ENCODE peak calls at places on chromosome 21, in five cellular contexts. D is activated T-cell treated with anti-CD3 and anti-CD28 coated beads for 1 hour; T is progenitor cell of endocrine pancreas; X is activated CD4-positive, alpha-beta T cell treated with anti-CD3 and anti-CD28 coated beads, Interleukin-2, amount 50 U/mL, for 1 hour; C is SIG-M5. O is an unnamed sample.

GRCh38 chr21:35593000-35593502 is 467.3 kb downstream of the SETD4 start:
- DNase-seq in D (no peak), T (no peak), X (no peak), C (no peak), O (no peak)

GRCh38 chr21:43978060-43978459 is 34.0 kb upstream of the TRAPPC10 start:
- DNase-seq in D (no peak), T (no peak), X (no peak), C (no peak), O (no peak)

GRCh38 chr21:25103500-25104207 is 503.6 kb downstream of the MRPL39 start:
- DNase-seq in D (no peak), T (no peak), X (no peak), C (no peak), O (no peak)

GRCh38 chr21:44931501-44932365 is 8.1 kb upstream of the SLX9 start:
- DNase-seq in D (no peak), T (no peak), X (no peak), C (no peak), O (no peak)

GRCh38 chr21:34080693-34081092 is 7.3 kb downstream of the MRPS6 start:
- DNase-seq in D (no peak), T (no peak), X (no peak), C (no peak), O (no peak)

GRCh38 chr21:17798796-17799195 is 20.4 kb downstream of the C21orf91 start:
- DNase-seq in D (no peak), T (no peak), X (no peak), C (no peak), O (no peak)

GRCh38 chr21:42306366-42307035 is 8.7 kb downstream of the TFF3 start:
- DNase-seq in D (no peak), T (no peak), X (no peak), C (no peak), O (peak)

GRCh38 chr21:15221799-15222386 is 157.1 kb upstream of the NRIP1 start:
- DNase-seq in D (no peak), T (no peak), X (no peak), C (peak), O (peak)

GRCh38 chr21:14479387-14479786 is 66.7 kb downstream of the SAMSN1 start:
- DNase-seq in D (no peak), T (no peak), X (no peak), C (no peak), O (no peak)

GRCh38 chr21:29196664-29197052 is 66.2 kb downstream of the MAP3K7CL start:
- DNase-seq in D (no peak), T (no peak), X (no peak), C (no peak), O (no peak)

GRCh38 chr21:44710756-44711326 is 531 bp downstream of the TSPEAR start:
- DNase-seq in D (no peak), T (no peak), X (no peak), C (no peak), O (no peak)

GRCh38 chr21:44547656-44548331 is 3.5 kb downstream of the KRTAP10-2 start:
- DNase-seq in D (no peak), T (peak), X (peak), C (no peak), O (no peak)

GRCh38 chr21:35203093-35204021 is 154.3 kb upstream of the RUNX1 start:
- DNase-seq in D (no peak), T (no peak), X (no peak), C (no peak), O (no peak)

GRCh38 chr21:44700101-44701022 is 3.4 kb downstream of the KRTAP10-12 start:
- DNase-seq in D (no peak), T (no peak), X (no peak), C (no peak), O (no peak)

GRCh38 chr21:34807881-34808568 is 139.2 kb downstream of the CLIC6 start:
- DNase-seq in D (peak), T (no peak), X (peak), C (no peak), O (no peak)

GRCh38 chr21:22223385-22223784 is 1225.2 kb downstream of the NCAM2 start:
- DNase-seq in D (no peak), T (no peak), X (no peak), C (no peak), O (no peak)

GRCh38 chr21:35764586-35764985 is 295.7 kb downstream of the SETD4 start:
- DNase-seq in D (no peak), T (no peak), X (no peak), C (no peak), O (no peak)

GRCh38 chr21:44714905-44715304 is 3.5 kb upstream of the TSPEAR start:
- DNase-seq in D (no peak), T (no peak), X (no peak), C (no peak), O (no peak)

GRCh38 chr21:38188037-38188436 is 68.8 kb upstream of the KCNJ15 start:
- DNase-seq in D (no peak), T (no peak), X (no peak), C (no peak), O (no peak)

GRCh38 chr21:28798798-28799197 is 193.9 kb downstream of the LTN1 start:
- DNase-seq in D (no peak), T (no peak), X (no peak), C (no peak), O (no peak)

O was measured in glutamatergic neuron.